ENCODE peak calls at places on chromosomes 7 and 10, in nine cellular contexts. S is breast epithelium, G is H1, H is sigmoid colon, X is upper lobe of left lung, Q is transverse colon, N is stomach, K is spleen, L is prostate gland. D is an unnamed sample.

GRCh38 chr10:80684217-80684616 is 146.5 kb downstream of the SH2D4B start:
- DNase-seq in S (no peak), G (no peak), H (no peak), X (no peak), Q (no peak), N (no peak), K (no peak), L (no peak), D (no peak)

GRCh38 chr10:92849234-92849525 is 860 bp downstream of the EXOC6 start:
- DNase-seq in S (no peak), G (no peak), H (no peak), X (no peak), Q (no peak), N (no peak), K (no peak), L (no peak), D (no peak)

GRCh38 chr10:97538401-97538800 is 34.2 kb upstream of the ANKRD2 start:
- DNase-seq in S (no peak), G (no peak), H (no peak), X (no peak), Q (no peak), N (no peak), K (peak; percentile 11), L (no peak), D (no peak)

GRCh38 chr7:21253740-21254687 is 173.9 kb upstream of the SP4 start:
- DNase-seq in S (no peak), G (peak; percentile 38), H (no peak), X (no peak), Q (peak; percentile 57), N (peak; percentile 63), K (no peak), L (peak; percentile 69), D (no peak)

GRCh38 chr7:139896831-139897230 is 67.8 kb downstream of the TBXAS1 start:
- DNase-seq in S (no peak), G (no peak), H (no peak), X (no peak), Q (no peak), N (no peak), K (no peak), L (no peak), D (no peak)

GRCh38 chr10:74150151-74151056 is at the start of gene AP3M1:
- DNase-seq in S (peak; percentile 77), G (peak; percentile 81), H (peak; percentile 91), X (peak; percentile 87), Q (peak; percentile 84), N (peak; percentile 85), K (peak; percentile 96), L (peak; percentile 78), D (peak; percentile 90)

GRCh38 chr7:17406756-17407155 is 108.3 kb downstream of the AHR start:
- DNase-seq in S (no peak), G (no peak), H (no peak), X (no peak), Q (no peak), N (no peak), K (no peak), L (no peak), D (no peak)

GRCh38 chr10:33010132-33011037 is 52.4 kb upstream of the ITGB1 start:
- DNase-seq in S (no peak), G (peak; percentile 10), H (no peak), X (no peak), Q (no peak), N (no peak), K (no peak), L (peak; percentile 52), D (no peak)

GRCh38 chr7:25389489-25390106 is 161.3 kb upstream of the NPVF start:
- DNase-seq in S (no peak), G (no peak), H (no peak), X (no peak), Q (peak; percentile 13), N (no peak), K (no peak), L (no peak), D (no peak)

GRCh38 chr7:45182856-45183710 is 25.5 kb downstream of the RAMP3 start:
- DNase-seq in S (peak; percentile 38), G (no peak), H (peak; percentile 60), X (no peak), Q (no peak), N (no peak), K (peak; percentile 55), L (no peak), D (peak; percentile 49)

DNA sequence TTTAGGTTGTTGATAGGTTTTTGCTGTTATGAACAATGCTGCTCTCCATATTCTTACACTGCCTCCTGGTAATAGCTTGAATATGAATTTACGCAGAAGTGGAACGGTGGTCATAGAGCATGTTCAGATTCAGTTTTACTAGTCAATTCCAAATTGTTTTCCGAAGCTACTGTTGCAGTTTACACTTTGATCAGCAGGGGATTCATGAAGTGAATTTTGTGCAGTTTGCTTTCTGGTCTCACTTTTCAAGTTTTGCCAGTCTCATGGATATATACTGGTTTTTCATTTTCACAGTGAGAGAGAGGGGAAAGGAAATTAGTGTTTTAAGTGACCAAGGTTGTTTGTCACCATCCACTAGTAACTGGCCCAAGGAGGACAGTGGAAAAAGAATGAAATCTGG is 171.3 kb downstream of the PRKCQ start:
- DNase-seq in S (no peak), G (no peak), H (no peak), X (no peak), Q (no peak), N (no peak), K (no peak), L (no peak), D (no peak)
- TF ChIP-seq CTCF in S (no peak), G (no peak), H (no peak), X (no peak), Q (no peak), N (no peak), K (no peak), L (no peak), D (no peak)

GRCh38 chr7:100682991-100683658 is 9.6 kb downstream of the GNB2 start:
- DNase-seq in S (no peak), G (no peak), H (no peak), X (peak; percentile 82), Q (no peak), N (no peak), K (peak; percentile 78), L (no peak), D (no peak)

GRCh38 chr7:100681491-100682227 is 8.1 kb downstream of the GNB2 start:
- DNase-seq in S (no peak), G (no peak), H (peak; percentile 67), X (peak; percentile 79), Q (peak; percentile 6), N (no peak), K (peak; percentile 77), L (no peak), D (no peak)

GRCh38 chr7:100683659-100684533 is 10.2 kb downstream of the GIGYF1 start:
- DNase-seq in S (no peak), G (no peak), H (no peak), X (peak; percentile 81), Q (no peak), N (no peak), K (no peak), L (no peak), D (no peak)

GRCh38 chr7:100680589-100681271 is 7.2 kb downstream of the GNB2 start:
- DNase-seq in S (no peak), G (no peak), H (peak; percentile 70), X (peak; percentile 67), Q (peak; percentile 11), N (no peak), K (peak; percentile 81), L (no peak), D (no peak)

GRCh38 chr7:100682228-100682741 is 8.7 kb downstream of the GNB2 start:
- DNase-seq in S (no peak), G (no peak), H (peak; percentile 66), X (peak; percentile 75), Q (peak; percentile 8), N (no peak), K (peak; percentile 78), L (no peak), D (no peak)
- TF ChIP-seq POLR2A in S (no peak), G (no peak), H (no peak), X (no peak), Q (no peak), N (no peak), K (no peak), L (no peak), D (no peak)

GRCh38 chr7:1535695-1536094 is 5.2 kb downstream of the MAFK start:
- DNase-seq in S (no peak), G (no peak), H (peak; percentile 67), X (peak; percentile 82), Q (no peak), N (no peak), K (peak; percentile 71), L (no peak), D (peak; percentile 68)

GRCh38 chr7:1538544-1539345 is 8.2 kb downstream of the MAFK start:
- DNase-seq in S (no peak), G (no peak), H (peak; percentile 75), X (peak; percentile 83), Q (no peak), N (no peak), K (no peak), L (no peak), D (peak; percentile 77)

GRCh38 chr7:1536105-1536767 is 5.7 kb downstream of the MAFK start:
- DNase-seq in S (no peak), G (no peak), H (peak; percentile 66), X (peak; percentile 80), Q (no peak), N (no peak), K (peak; percentile 70), L (no peak), D (no peak)

GRCh38 chr7:1537631-1538412 is 7.3 kb downstream of the MAFK start:
- DNase-seq in S (peak; percentile 90), G (no peak), H (peak; percentile 96), X (peak; percentile 95), Q (peak; percentile 75), N (peak; percentile 81), K (peak; percentile 78), L (no peak), D (peak; percentile 94)

DNA sequence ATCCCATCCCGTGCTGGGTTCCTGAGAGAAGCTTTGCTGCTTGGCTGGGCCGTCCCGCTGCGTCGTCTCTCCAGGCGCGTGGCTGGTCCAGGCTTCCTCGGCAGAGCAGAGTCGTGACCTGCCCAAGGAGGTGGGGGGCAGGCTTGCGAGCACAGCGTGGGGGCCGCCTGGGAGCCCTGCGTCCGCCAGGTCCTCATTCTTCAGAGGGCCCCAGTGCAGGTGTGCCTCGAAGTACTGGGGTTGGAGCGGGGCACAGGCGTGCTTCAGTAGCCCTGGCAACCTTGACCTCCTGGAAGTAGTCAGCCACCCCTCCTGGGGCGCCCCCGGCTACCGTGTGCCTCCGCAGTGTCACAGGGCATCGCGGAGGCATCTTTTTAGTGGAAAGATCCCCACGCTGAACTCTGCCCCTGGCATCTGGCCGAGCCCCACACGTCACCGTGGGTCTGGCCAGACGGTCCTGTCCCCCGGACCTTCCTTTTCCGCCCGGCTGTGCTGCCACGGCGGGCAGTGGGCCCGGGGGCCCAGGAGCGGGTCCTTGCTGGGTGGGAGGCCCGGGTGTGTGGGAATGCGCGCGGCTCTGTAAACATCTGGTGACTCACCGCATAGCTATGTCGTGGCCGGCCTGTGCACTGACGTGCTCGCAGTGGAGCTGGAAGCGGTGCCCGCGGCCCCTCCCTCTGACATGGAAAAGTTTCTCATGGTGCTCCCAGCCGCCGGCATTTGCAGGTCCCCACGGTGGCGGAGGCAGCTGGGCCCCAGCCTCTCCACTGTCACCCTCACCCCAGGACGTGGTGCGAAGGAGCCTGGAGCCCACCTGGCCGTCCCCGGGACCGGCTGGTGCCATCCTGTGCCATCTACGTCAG is 6.5 kb downstream of the MAFK start:
- DNase-seq in S (peak; percentile 98), G (no peak), H (peak; percentile 99), X (peak; percentile 93), Q (peak; percentile 91), N (peak; percentile 96), K (peak; percentile 86), L (peak; percentile 97), D (peak; percentile 98)
- TF ChIP-seq POLR2AphosphoS5 in S (peak; percentile 93), G (no peak), H (peak; percentile 80), X (peak; percentile 87), Q (peak; percentile 88), N (peak; percentile 81), K (peak; percentile 76), L (peak; percentile 97), D (no peak)

GRCh38 chr7:88835147-88835728 is 39.7 kb upstream of the TEX47 start:
- DNase-seq in S (no peak), G (peak; percentile 3), H (no peak), X (no peak), Q (no peak), N (no peak), K (no peak), L (no peak), D (no peak)
- TF ChIP-seq CTCF in S (peak; percentile 34), G (peak; percentile 55), H (no peak), X (peak; percentile 24), Q (peak; percentile 37), N (peak; percentile 30), K (no peak), L (peak; percentile 25), D (no peak)

D was measured in suprapubic skin.